ENCODE peak calls at places on chromosomes 1 and 21, in four cellular contexts. T is AG04450, K is AG10803, C is colonic mucosa. X is an unnamed sample.

GRCh38 chr1:4654764-4655673 is 610 bp downstream of the AJAP1 start:
- DNase-seq in K (no peak), C (no peak), T (no peak), X (no peak)

GRCh38 chr1:167095368-167095767 is 1.5 kb downstream of the STYXL2 start:
- DNase-seq in T (peak), C (no peak), K (peak), X (peak)

GRCh38 chr1:183061194-183061593 is 38.0 kb downstream of the LAMC1 start:
- DNase-seq in T (no peak), K (no peak), C (no peak), X (no peak)

GRCh38 chr21:42161957-42162681 is 56.8 kb upstream of the ABCG1 start:
- DNase-seq in C (no peak), K (no peak), T (no peak), X (no peak)

GRCh38 chr1:175803413-175803812 is 60.0 kb upstream of the TNR start:
- DNase-seq in K (no peak), T (no peak), C (no peak), X (no peak)

GRCh38 chr21:16330340-16331319 is 600.8 kb downstream of the USP25 start:
- DNase-seq in K (peak), T (peak), C (peak), X (peak)

GRCh38 chr1:203082571-203083462 is 3.0 kb downstream of the MYOG start:
- DNase-seq in T (no peak), C (no peak), K (no peak), X (no peak)

GRCh38 chr1:43536864-43537358 is 6.2 kb downstream of the PTPRF start:
- DNase-seq in C (peak), K (no peak), T (no peak), X (no peak)

GRCh38 chr1:78121650-78122210 is 76.0 kb downstream of the GIPC2 start:
- DNase-seq in T (no peak), C (no peak), K (no peak), X (no peak)

GRCh38 chr1:182802006-182802798 is 12.6 kb downstream of the NPL start:
- DNase-seq in T (no peak), K (no peak), C (no peak), X (no peak)

GRCh38 chr1:50841791-50842387 is 118.2 kb downstream of the FAF1 start:
- DNase-seq in K (peak), C (no peak), T (peak), X (peak)

DNA sequence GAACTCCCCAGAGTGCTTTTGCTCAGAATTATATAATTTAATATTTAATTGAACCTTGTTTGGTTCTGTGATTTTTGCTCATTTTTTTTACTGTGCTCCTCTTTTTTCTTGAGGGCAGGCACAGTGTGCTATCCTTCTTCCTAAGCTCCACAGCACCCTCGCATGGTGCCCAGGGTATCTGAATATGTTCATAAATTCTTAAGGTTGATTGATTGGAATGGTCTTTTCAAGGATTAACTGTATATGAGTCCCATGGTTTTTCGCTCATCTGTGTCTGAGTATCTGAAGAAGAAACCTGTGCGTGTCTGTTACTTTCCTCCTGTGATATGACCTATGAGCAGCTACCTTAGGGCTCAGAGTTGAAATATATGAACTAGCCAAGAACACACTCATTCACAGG is 393.7 kb downstream of the HLX start:
- DNase-seq in C (no peak), K (no peak), T (no peak), X (no peak)
- H3K4me3 ChIP-seq in C (no peak), K (no peak), T (no peak), X (no peak)

GRCh38 chr1:212701910-212702309 is 2.3 kb upstream of the BATF3 start:
- DNase-seq in T (no peak), K (no peak), C (peak), X (no peak)

GRCh38 chr1:212702672-212703071 is 3.0 kb upstream of the BATF3 start:
- DNase-seq in T (no peak), K (no peak), C (no peak), X (no peak)

GRCh38 chr1:212700597-212700891 is 904 bp upstream of the BATF3 start:
- DNase-seq in C (peak), T (no peak), K (no peak), X (no peak)

GRCh38 chr1:212699839-212700596 is at the start of gene BATF3:
- DNase-seq in T (no peak), C (peak), K (peak), X (no peak)

DNA sequence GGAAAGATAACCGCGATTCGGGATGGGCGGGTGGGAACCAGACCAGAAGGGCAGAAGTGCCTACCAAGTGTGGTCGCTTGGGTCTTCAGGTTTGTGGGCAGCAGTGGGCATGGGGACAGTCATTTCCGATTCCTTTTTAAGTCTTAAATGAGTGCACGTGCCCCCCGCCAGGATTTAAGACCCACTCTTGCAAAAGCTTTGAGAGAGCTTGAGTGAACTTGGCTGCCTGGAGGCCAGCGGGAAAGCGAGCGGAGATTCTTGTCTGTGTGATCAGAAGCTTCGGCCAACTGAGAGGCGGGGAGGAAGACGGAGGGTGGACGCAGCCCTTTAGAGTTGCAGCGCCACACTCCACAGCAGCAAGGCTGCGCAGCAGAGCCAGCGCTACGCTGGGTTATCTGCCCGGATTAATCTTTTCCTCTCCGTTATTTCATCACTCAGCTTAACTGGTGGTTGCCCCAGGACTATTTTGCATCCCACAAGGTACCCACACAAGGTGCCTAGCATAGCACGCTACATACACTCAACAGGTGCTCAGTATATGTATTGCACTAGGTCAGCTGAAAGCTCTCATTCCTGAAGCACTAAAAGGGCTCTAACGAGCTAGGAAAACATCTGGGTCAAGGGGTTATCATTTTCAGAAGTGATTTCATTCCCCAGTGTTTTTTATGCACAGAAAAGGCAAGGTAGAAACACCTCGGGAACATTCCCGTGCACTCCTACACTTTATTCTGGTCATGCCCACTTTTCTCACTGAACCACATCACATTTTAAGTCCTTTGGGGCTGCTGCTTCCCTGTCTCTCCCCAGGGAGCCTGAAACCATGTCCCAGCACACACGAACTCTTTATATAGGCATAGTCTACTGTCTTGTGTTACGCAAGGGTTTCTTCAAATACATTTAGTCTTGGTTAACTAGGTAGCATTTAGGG is 1.5 kb upstream of the BATF3 start:
- DNase-seq in C (peak), T (peak), K (peak), X (peak)
- TF ChIP-seq CTCF in C (no peak), T (peak), K (peak), X (peak)

DNA sequence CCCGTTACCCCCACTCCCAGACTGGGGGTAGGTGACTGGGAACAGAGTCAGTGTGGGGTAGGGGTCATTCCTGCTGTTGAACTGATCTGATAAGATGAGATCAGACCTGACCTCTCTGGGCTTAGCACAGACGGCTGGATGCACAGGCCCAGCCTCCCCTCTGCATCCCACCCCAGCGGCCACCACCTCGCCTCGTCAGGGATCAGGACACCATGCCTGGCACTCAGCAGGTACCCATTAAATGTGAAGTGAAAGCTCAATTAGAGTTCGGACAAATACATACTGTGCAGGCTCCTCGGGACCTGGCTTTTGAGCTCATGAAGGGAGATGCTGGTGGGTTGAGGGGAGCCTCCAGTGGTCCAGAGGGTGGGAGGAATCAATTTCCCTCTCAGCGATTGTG is 15.7 kb downstream of the SOX13 start:
- DNase-seq in K (no peak), C (no peak), T (no peak), X (no peak)
- H3K4me3 ChIP-seq in K (no peak), C (no peak), T (no peak), X (no peak)

DNA sequence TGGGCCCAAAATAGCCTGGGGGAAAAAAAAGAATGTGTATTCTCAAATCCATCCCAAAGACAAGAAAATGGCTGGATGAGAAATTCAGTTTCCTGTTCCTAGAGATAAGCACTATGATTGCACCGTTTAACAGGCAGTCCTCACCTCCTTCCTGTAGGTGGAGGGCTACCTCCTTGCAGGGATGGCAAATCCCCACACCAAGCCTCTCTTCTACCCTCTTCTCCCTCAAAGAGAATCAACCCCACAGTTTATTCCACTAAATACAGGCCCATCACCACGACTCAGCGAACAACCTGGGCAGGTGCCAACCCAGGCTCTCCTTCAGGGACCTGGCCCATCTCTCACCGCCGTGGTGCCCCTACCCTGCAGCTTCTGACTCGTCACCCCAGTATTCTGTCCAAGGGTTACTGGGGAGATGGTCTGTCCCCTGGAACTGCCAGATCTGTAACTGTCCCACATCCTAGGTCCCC is 3.4 kb upstream of the CHD5 start:
- DNase-seq in C (no peak), T (no peak), K (no peak), X (no peak)
- TF ChIP-seq CTCF in C (no peak), T (no peak), K (no peak), X (no peak)

GRCh38 chr1:61078611-61079010 is 3.8 kb upstream of the NFIA start:
- DNase-seq in K (peak), C (no peak), T (no peak), X (no peak)
- H3K4me3 ChIP-seq in K (peak), C (no peak), T (no peak), X (no peak)

GRCh38 chr1:161503394-161503748 is 1.9 kb upstream of the FCGR2A start:
- DNase-seq in K (no peak), C (no peak), T (no peak), X (no peak)

GRCh38 chr1:161502641-161503393 is 2.4 kb upstream of the FCGR2A start:
- DNase-seq in T (no peak), K (peak), C (no peak), X (peak)

GRCh38 chr1:161501234-161501633 is 4.0 kb upstream of the FCGR2A start:
- DNase-seq in T (no peak), K (no peak), C (no peak), X (no peak)

GRCh38 chr1:161499099-161500078 is 5.9 kb upstream of the FCGR2A start:
- DNase-seq in K (no peak), T (no peak), C (no peak), X (no peak)

GRCh38 chr1:161502181-161502580 is 3.1 kb upstream of the FCGR2A start:
- DNase-seq in T (no peak), C (no peak), K (no peak), X (no peak)
- TF ChIP-seq CTCF in T (no peak), C (no peak), K (no peak), X (no peak)

DNA sequence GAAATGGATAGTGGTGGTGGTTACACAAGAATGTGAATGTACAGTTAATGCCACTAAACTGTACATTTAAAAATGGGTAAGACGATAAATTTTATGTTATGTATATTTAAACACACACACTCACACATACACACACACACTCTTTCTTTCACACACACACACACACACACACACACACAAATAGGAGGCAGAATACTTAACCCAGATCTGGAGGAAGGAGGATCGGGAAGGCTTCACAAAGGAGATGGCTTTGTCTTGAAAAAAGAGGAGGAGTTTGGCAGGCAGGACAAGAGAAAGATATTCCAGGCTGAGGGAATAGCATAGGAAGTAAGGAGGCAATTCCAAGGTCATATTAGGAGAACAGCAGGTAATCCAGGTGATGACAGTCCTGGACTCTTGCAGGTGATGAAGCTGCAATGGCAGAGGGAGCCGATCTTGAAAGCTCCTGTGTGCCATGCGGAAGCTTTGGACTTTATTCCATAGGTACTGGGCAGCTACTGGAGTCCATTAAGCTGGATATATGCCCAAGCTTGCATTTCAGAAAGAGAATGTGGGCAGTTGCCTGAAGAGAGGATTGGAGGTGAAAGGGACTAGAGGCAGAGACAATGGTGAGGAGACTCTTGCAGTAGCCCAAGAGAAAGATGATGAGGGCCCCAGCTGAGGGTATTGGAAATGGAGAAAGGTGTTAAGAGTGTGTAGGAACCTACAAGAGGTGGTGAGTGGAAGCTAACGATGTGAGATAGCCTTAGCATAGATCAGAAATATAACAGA is 15.4 kb upstream of the LYST start:
- DNase-seq in C (no peak), K (no peak), T (no peak), X (no peak)
- H3K4me3 ChIP-seq in C (no peak), K (no peak), T (no peak), X (no peak)

GRCh38 chr1:223076382-223076781 is 66.7 kb downstream of the TLR5 start:
- DNase-seq in T (no peak), C (no peak), K (no peak), X (no peak)

GRCh38 chr1:223074901-223075300 is 68.1 kb downstream of the TLR5 start:
- DNase-seq in C (no peak), T (no peak), K (no peak), X (no peak)

GRCh38 chr1:223079498-223079897 is 63.5 kb downstream of the TLR5 start:
- DNase-seq in C (no peak), K (no peak), T (no peak), X (no peak)

GRCh38 chr1:223075834-223076233 is 67.2 kb downstream of the TLR5 start:
- DNase-seq in C (no peak), T (no peak), K (no peak), X (no peak)

GRCh38 chr1:223077434-223077833 is 65.6 kb downstream of the TLR5 start:
- DNase-seq in C (no peak), T (no peak), K (no peak), X (no peak)
- TF ChIP-seq CTCF in C (no peak), T (peak), K (no peak), X (no peak)